ENCODE peak calls at places on chromosomes 6 and 20, in four cellular contexts. G, E, U and B are unnamed samples.

GRCh38 chr20:25273541-25274358 is 25.9 kb downstream of the PYGB start:
- DNase-seq in U (no peak), G (no peak), E (no peak), B (no peak)

GRCh38 chr20:43662943-43663655 is 3.8 kb upstream of the MYBL2 start:
- DNase-seq in G (no peak), E (no peak), U (peak), B (no peak)

GRCh38 chr6:32825966-32826365 is 9.2 kb upstream of the HLA-DOB start:
- DNase-seq in E (peak), G (no peak), U (peak), B (peak)

GRCh38 chr20:59435496-59435895 is 135.1 kb downstream of the EDN3 start:
- DNase-seq in U (no peak), G (no peak), E (no peak), B (no peak)

GRCh38 chr20:16615199-16615598 is 42.0 kb upstream of the KIF16B start:
- DNase-seq in U (peak), E (no peak), G (no peak), B (peak)

GRCh38 chr20:37239026-37239451 is 22.6 kb downstream of the GHRH start:
- DNase-seq in G (no peak), U (no peak), E (no peak), B (no peak)

GRCh38 chr6:154792761-154793160 is 59.5 kb downstream of the SCAF8 start:
- DNase-seq in E (no peak), U (no peak), G (no peak), B (no peak)

GRCh38 chr6:33822575-33823395 is 19.0 kb upstream of the MLN start:
- DNase-seq in U (peak), E (peak), G (peak), B (peak)

GRCh38 chr6:2375443-2375842 is 130.0 kb upstream of the GMDS start:
- DNase-seq in G (no peak), E (no peak), U (no peak), B (no peak)

GRCh38 chr6:78436335-78436734 is 431.0 kb upstream of the IRAK1BP1 start:
- DNase-seq in G (no peak), U (no peak), E (peak), B (peak)

GRCh38 chr6:13486679-13487121 is 700 bp downstream of the GFOD1 start:
- DNase-seq in E (peak), U (peak), G (no peak), B (peak)

GRCh38 chr20:25675161-25675560 is 21.5 kb downstream of the ZNF337 start:
- DNase-seq in E (no peak), G (no peak), U (no peak), B (no peak)

GRCh38 chr6:163646133-163646532 is 231.6 kb downstream of the QKI start:
- DNase-seq in U (no peak), G (no peak), E (no peak), B (no peak)

GRCh38 chr6:3869284-3869631 is 20.1 kb downstream of the FAM50B start:
- DNase-seq in E (peak), U (no peak), G (no peak), B (no peak)

GRCh38 chr6:3202999-3203696 is 24.3 kb downstream of the TUBB2B start:
- DNase-seq in U (peak), G (no peak), E (no peak), B (no peak)

GRCh38 chr20:54549523-54550326 is 74.3 kb downstream of the DOK5 start:
- DNase-seq in E (no peak), U (no peak), G (no peak), B (no peak)

GRCh38 chr6:168506460-168506859 is 65.5 kb downstream of the SMOC2 start:
- DNase-seq in U (no peak), G (no peak), E (no peak), B (no peak)

GRCh38 chr6:5122504-5123112 is 37.5 kb downstream of the PPP1R3G start:
- DNase-seq in G (no peak), E (no peak), U (no peak), B (no peak)

GRCh38 chr6:1670711-1671462 is 61.2 kb downstream of the FOXC1 start:
- DNase-seq in G (no peak), E (no peak), U (no peak), B (no peak)

GRCh38 chr6:44161997-44162338 is 3.3 kb downstream of the CAPN11 start:
- DNase-seq in G (no peak), U (no peak), E (no peak), B (no peak)

GRCh38 chr6:157290797-157291196 is 32.5 kb downstream of the TMEM242 start:
- DNase-seq in U (no peak), E (no peak), G (no peak), B (no peak)

GRCh38 chr6:51429042-51429712 is 610.5 kb downstream of the TFAP2B start:
- DNase-seq in G (no peak), E (no peak), U (no peak), B (no peak)

GRCh38 chr6:139981810-139982550 is 607.5 kb upstream of the CITED2 start:
- DNase-seq in E (no peak), U (peak), G (no peak), B (peak)

GRCh38 chr6:152176219-152176745 is 368.8 kb downstream of the ESR1 start:
- DNase-seq in E (no peak), G (no peak), U (no peak), B (no peak)

GRCh38 chr6:37696220-37696840 is 1.4 kb downstream of the MDGA1 start:
- DNase-seq in U (no peak), E (no peak), G (no peak), B (peak)

GRCh38 chr6:137339929-137340559 is 120.9 kb upstream of the IFNGR1 start:
- DNase-seq in G (no peak), U (no peak), E (no peak), B (no peak)

GRCh38 chr6:84645000-84645399 is 119.4 kb downstream of the TBX18 start:
- DNase-seq in E (no peak), G (no peak), U (no peak), B (peak)

GRCh38 chr6:11265932-11266331 is 33.5 kb upstream of the NEDD9 start:
- DNase-seq in E (no peak), U (no peak), G (no peak), B (no peak)

GRCh38 chr6:6603317-6603716 is 14.8 kb downstream of the LY86 start:
- DNase-seq in E (no peak), G (no peak), U (no peak), B (no peak)

GRCh38 chr6:134178230-134179044 is 126.0 kb upstream of the SLC2A12 start:
- DNase-seq in U (peak), G (peak), E (peak), B (peak)

GRCh38 chr6:5084787-5085637 is at the start of gene PPP1R3G:
- DNase-seq in G (no peak), E (no peak), U (no peak), B (peak)

GRCh38 chr6:1701668-1702353 is 92.1 kb downstream of the FOXC1 start:
- DNase-seq in E (no peak), U (no peak), G (no peak), B (no peak)

GRCh38 chr20:47870475-47870874 is 85.2 kb upstream of the SULF2 start:
- DNase-seq in G (no peak), U (no peak), E (no peak), B (no peak)

GRCh38 chr6:28474441-28475219 is 31.3 kb upstream of the ZSCAN23 start:
- DNase-seq in G (peak), E (peak), U (peak), B (peak)

GRCh38 chr20:10137032-10137431 is 81.6 kb upstream of the SNAP25 start:
- DNase-seq in G (no peak), E (no peak), U (no peak), B (no peak)

GRCh38 chr6:146944077-146944476 is 260.1 kb upstream of the STXBP5 start:
- DNase-seq in G (no peak), U (no peak), E (no peak), B (no peak)

GRCh38 chr20:61900376-61901293 is 165.0 kb downstream of the TAF4 start:
- DNase-seq in E (peak), G (no peak), U (no peak), B (no peak)
- TF ChIP-seq EZH2 in E (peak), G (no peak), U (no peak), B (no peak)

GRCh38 chr6:135906542-135906941 is 55.0 kb downstream of the PDE7B start:
- DNase-seq in U (no peak), G (no peak), E (no peak), B (no peak)

GRCh38 chr6:135905604-135906300 is 54.3 kb downstream of the PDE7B start:
- DNase-seq in U (no peak), E (no peak), G (no peak), B (no peak)

GRCh38 chr6:135913785-135914184 is 62.3 kb downstream of the PDE7B start:
- DNase-seq in E (no peak), G (no peak), U (no peak), B (no peak)

GRCh38 chr6:135909737-135910387 is 58.4 kb downstream of the PDE7B start:
- DNase-seq in G (peak), E (peak), U (peak), B (peak)

DNA sequence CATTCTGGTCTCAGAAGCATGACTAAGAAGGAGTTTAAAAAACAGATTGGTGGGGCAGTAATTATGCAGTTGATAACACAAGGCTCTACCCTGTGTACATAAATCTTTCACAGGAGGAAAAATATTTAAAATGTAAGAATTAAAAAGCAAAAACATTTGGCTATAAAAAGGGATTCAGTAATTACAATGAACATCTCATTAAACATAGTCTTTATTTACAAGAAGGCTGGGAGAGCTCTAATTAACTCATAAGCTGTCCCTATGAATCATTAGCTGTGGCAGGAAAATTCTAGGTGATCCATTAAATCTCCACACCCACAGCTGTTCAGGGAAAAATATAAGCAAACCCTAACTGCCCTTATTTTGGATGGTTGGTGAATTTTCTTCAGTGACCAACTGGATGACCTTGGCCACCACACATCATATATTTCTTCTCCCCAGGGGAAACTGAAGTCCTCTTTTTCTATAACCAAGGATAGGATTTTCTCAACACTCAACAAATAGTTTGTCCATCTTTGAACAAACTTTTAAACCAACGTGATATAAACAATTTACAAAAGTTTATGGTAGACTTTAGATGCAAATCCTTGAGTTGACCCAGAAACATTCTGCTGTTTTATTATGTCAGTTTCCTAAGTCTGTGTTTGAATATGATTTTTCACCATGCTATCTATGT is 59.6 kb downstream of the PDE7B start:
- DNase-seq in U (no peak), G (no peak), E (no peak), B (no peak)
- TF ChIP-seq MAX in U (no peak), G (no peak), E (no peak), B (no peak)

DNA sequence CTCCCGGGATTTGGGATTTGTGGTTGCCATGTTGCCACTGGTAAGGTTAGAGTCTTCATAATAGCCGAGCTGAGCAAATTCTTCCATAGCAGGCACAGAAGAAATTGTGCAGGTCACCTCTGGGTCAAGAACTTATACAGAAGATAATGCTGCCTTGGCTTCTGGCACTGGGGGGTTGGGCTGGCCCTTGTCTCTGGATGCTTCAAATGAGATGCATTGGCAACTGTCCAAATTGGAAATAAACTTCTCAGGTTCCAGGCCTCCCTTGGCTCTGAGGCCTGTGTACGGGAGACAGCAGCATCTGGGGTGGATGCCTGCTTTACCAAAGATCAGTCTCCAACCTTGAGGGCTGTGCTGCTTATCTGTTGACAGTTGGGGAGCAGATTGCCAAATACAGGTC is 26.2 kb downstream of the MYO6 start:
- DNase-seq in E (no peak), G (no peak), U (peak), B (no peak)
- TF ChIP-seq JUN in E (no peak), G (no peak), U (no peak), B (no peak)

GRCh38 chr20:57317316-57317788 is 12.3 kb upstream of the SPO11 start:
- DNase-seq in U (no peak), E (no peak), G (no peak), B (no peak)

GRCh38 chr20:57317789-57318371 is 11.7 kb upstream of the SPO11 start:
- DNase-seq in G (no peak), E (no peak), U (no peak), B (no peak)

GRCh38 chr20:57315083-57315963 is 14.3 kb upstream of the SPO11 start:
- DNase-seq in E (no peak), G (no peak), U (no peak), B (no peak)

GRCh38 chr20:57315964-57316480 is 13.6 kb upstream of the SPO11 start:
- DNase-seq in E (no peak), U (no peak), G (no peak), B (no peak)

DNA sequence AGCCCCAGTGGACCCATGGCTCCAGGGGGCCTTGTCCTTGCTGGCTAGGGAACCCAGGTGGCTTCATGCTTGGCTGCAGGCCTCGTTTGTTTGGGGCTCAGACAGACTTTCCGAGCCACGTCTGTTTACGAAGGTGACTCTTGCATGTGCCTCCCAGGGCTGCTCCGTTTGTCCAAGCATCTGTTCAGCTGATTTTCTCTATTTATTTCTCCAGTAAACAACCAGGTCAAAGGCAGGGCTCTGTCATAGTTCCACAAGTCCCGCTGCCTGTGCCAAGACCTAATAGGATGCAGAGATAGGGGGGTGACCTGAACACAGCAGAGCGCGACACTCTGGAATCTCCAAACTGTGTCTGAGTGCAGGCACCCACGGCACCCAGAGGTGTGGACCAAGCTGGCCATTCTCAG is 12.8 kb upstream of the SPO11 start:
- DNase-seq in U (no peak), G (no peak), E (no peak), B (no peak)
- TF ChIP-seq EZH2 in U (no peak), G (no peak), E (no peak), B (no peak)